ENCODE peak calls at places on chromosomes 7 and 10, in six cellular contexts. O is NCI-H446; E is DMS153; Q is NCI-H1105 treated with DMSO at 0.1 percent for 48 hours; V is stimulated activated CD4-positive, alpha-beta T cell treated with anti-CD3 and anti-CD28 coated beads, Interleukin-4, amount 100 ng/mL, for 4 hours; K is GM10248. M is an unnamed sample.
A peak's percentile ranks its signal among the peaks of the same experiment; 100 is the strongest.

GRCh38 chr10:4058514-4059029 is 273.6 kb upstream of the KLF6 start:
- DNase-seq in E (no peak), V (no peak), K (no peak), Q (no peak), O (no peak), M (no peak)

GRCh38 chr7:108147031-108147563 is 16.9 kb upstream of the LAMB4 start:
- DNase-seq in E (no peak), V (no peak), O (no peak), Q (peak; percentile 96), K (no peak), M (no peak)

GRCh38 chr7:75729851-75730274 is 8.9 kb downstream of the HIP1 start:
- DNase-seq in K (no peak), Q (no peak), O (no peak), E (no peak), V (no peak), M (no peak)

GRCh38 chr7:152925412-152926147 is 166.0 kb downstream of the ACTR3B start:
- DNase-seq in E (no peak), V (no peak), O (no peak), Q (no peak), K (no peak), M (no peak)

GRCh38 chr7:154726368-154726767 is 276.6 kb downstream of the PAXIP1 start:
- DNase-seq in V (no peak), O (no peak), Q (no peak), K (no peak), E (no peak), M (no peak)

GRCh38 chr7:988426-988911 is 5.5 kb downstream of the CYP2W1 start:
- DNase-seq in E (no peak), O (no peak), Q (no peak), K (peak; percentile 65), V (no peak), M (no peak)

GRCh38 chr7:100090527-100091410 is 2.0 kb downstream of the COPS6 start:
- DNase-seq in O (no peak), V (no peak), K (no peak), E (no peak), Q (no peak), M (no peak)

GRCh38 chr7:7786595-7786994 is 68.2 kb upstream of the RPA3 start:
- DNase-seq in V (no peak), O (no peak), Q (peak; percentile 63), E (no peak), K (no peak), M (no peak)

GRCh38 chr10:5932345-5932744 is 42.3 kb downstream of the FBH1 start:
- DNase-seq in O (no peak), V (no peak), Q (no peak), E (no peak), K (no peak), M (no peak)

GRCh38 chr10:74589226-74589673 is 237.2 kb upstream of the KAT6B start:
- DNase-seq in V (peak; percentile 67), O (peak; percentile 81), E (peak; percentile 99), K (no peak), Q (peak; percentile 96), M (peak; percentile 52)

GRCh38 chr7:19351756-19352155 is 206.5 kb upstream of the FERD3L start:
- DNase-seq in E (no peak), O (no peak), Q (no peak), V (no peak), K (no peak), M (no peak)

GRCh38 chr7:77351539-77352004 is 64.6 kb downstream of the GSAP start:
- DNase-seq in E (no peak), O (no peak), K (peak; percentile 55), V (peak; percentile 18), Q (no peak), M (peak; percentile 43)

GRCh38 chr10:75654777-75655176 is 223.4 kb downstream of the LRMDA start:
- DNase-seq in K (no peak), O (no peak), Q (no peak), E (no peak), V (no peak), M (no peak)

GRCh38 chr7:72112530-72112929 is 299.6 kb downstream of the CALN1 start:
- DNase-seq in E (no peak), Q (no peak), O (no peak), K (no peak), V (no peak), M (no peak)

GRCh38 chr7:141003172-141004080 is 11.3 kb downstream of the MRPS33 start:
- DNase-seq in V (no peak), E (no peak), Q (no peak), O (no peak), K (no peak), M (no peak)

GRCh38 chr7:90596745-90597526 is 815 bp downstream of the CDK14 start:
- DNase-seq in O (no peak), K (peak; percentile 54), E (no peak), Q (no peak), V (no peak), M (no peak)

GRCh38 chr10:63651864-63652263 is 130.7 kb downstream of the REEP3 start:
- DNase-seq in O (no peak), V (no peak), E (no peak), K (no peak), Q (no peak), M (no peak)

GRCh38 chr7:66119502-66119901 is 4.9 kb downstream of the CRCP start:
- DNase-seq in E (no peak), K (no peak), Q (no peak), V (no peak), O (no peak), M (no peak)

GRCh38 chr10:132175907-132176581 is 10.7 kb upstream of the DPYSL4 start:
- DNase-seq in Q (peak; percentile 27), K (no peak), O (no peak), V (no peak), E (peak; percentile 15), M (no peak)

GRCh38 chr10:78301481-78301880 is 267.8 kb downstream of the RPS24 start:
- DNase-seq in V (no peak), E (no peak), O (no peak), K (no peak), Q (no peak), M (no peak)

GRCh38 chr10:35262436-35262835 is 73.9 kb upstream of the CCNY start:
- DNase-seq in O (no peak), E (no peak), K (no peak), V (no peak), Q (no peak), M (no peak)

GRCh38 chr7:132488634-132489302 is 87.5 kb downstream of the PLXNA4 start:
- DNase-seq in K (no peak), Q (no peak), O (no peak), V (no peak), E (no peak), M (no peak)

GRCh38 chr10:100502926-100503480 is 16.7 kb downstream of the SEC31B start:
- DNase-seq in O (no peak), E (no peak), Q (no peak), V (no peak), K (no peak), M (no peak)

GRCh38 chr10:70272925-70273316 is 10.9 kb downstream of the NPFFR1 start:
- DNase-seq in Q (no peak), O (no peak), K (peak; percentile 75), V (no peak), E (peak; percentile 8), M (no peak)

GRCh38 chr7:132613737-132614136 is 37.5 kb upstream of the PLXNA4 start:
- DNase-seq in K (no peak), V (no peak), O (no peak), Q (no peak), E (no peak), M (no peak)

GRCh38 chr7:105837765-105838241 is 38.6 kb downstream of the ATXN7L1 start:
- DNase-seq in E (peak; percentile 38), O (no peak), K (no peak), V (no peak), Q (peak; percentile 52), M (no peak)

GRCh38 chr7:5045558-5046396 is at the start of gene RBAK:
- DNase-seq in V (peak; percentile 85), E (peak; percentile 93), Q (peak; percentile 88), K (peak; percentile 95), O (peak; percentile 86), M (peak; percentile 90)

GRCh38 chr10:57188846-57189245 is 827.8 kb upstream of the ZWINT start:
- DNase-seq in Q (no peak), E (no peak), V (no peak), K (no peak), O (no peak), M (no peak)

GRCh38 chr7:27167170-27167505 is 1.8 kb upstream of the HOXA9 start:
- DNase-seq in Q (peak; percentile 37), O (no peak), K (no peak), V (no peak), E (no peak), M (no peak)

GRCh38 chr10:97574374-97575100 is 2.0 kb downstream of the ANKRD2 start:
- DNase-seq in Q (peak; percentile 75), V (no peak), E (peak; percentile 91), O (no peak), K (no peak), M (no peak)

GRCh38 chr10:100100651-100101525 is 19.2 kb upstream of the CPN1 start:
- DNase-seq in Q (no peak), O (no peak), V (no peak), E (no peak), K (peak; percentile 30), M (no peak)

GRCh38 chr10:100174699-100175677 is 10.8 kb downstream of the ERLIN1 start:
- DNase-seq in E (no peak), V (no peak), O (no peak), K (peak; percentile 32), Q (no peak), M (no peak)

GRCh38 chr7:90621130-90621891 is 25.2 kb downstream of the CDK14 start:
- DNase-seq in Q (no peak), K (peak; percentile 23), V (no peak), O (no peak), E (no peak), M (no peak)

GRCh38 chr10:7235376-7235775 is 175.5 kb downstream of the SFMBT2 start:
- DNase-seq in V (no peak), Q (no peak), O (no peak), E (no peak), K (no peak), M (no peak)

GRCh38 chr10:71342850-71343773 is 24.1 kb downstream of the SLC29A3 start:
- DNase-seq in O (no peak), E (no peak), V (no peak), Q (no peak), K (no peak), M (no peak)

GRCh38 chr10:3874988-3875841 is 90.2 kb upstream of the KLF6 start:
- DNase-seq in E (peak; percentile 38), Q (no peak), O (no peak), V (no peak), K (peak; percentile 56), M (no peak)